ENCODE peak calls at places on chromosomes 11 and 22, in six cellular contexts. X is T-helper 1 cell; N is CD4-positive, alpha-beta memory T cell; A is EH; T is HuH-7; J is CD8-positive, alpha-beta T cell. U is an unnamed sample.
A peak's percentile ranks its signal among the peaks of the same experiment; 100 is the strongest.

GRCh38 chr22:37228106-37229011 is 15.7 kb downstream of the RAC2 start:
- DNase-seq in T (no peak), N (no peak), A (peak; percentile 84), J (no peak), X (no peak), U (no peak)

GRCh38 chr11:30062103-30062502 is 45.3 kb upstream of the KCNA4 start:
- DNase-seq in T (no peak), N (no peak), X (no peak), A (no peak), J (no peak), U (no peak)

GRCh38 chr11:74636633-74637184 is 44.3 kb downstream of the POLD3 start:
- DNase-seq in N (no peak), J (no peak), A (peak; percentile 90), T (no peak), X (no peak), U (no peak)

GRCh38 chr11:59207988-59208432 is 4.7 kb downstream of the MPEG1 start:
- DNase-seq in N (peak; percentile 40), T (no peak), A (peak; percentile 60), X (no peak), J (peak; percentile 9), U (peak; percentile 51)

GRCh38 chr11:105334025-105334714 is 194.6 kb upstream of the CARD18 start:
- DNase-seq in J (no peak), N (no peak), T (no peak), A (no peak), X (no peak), U (no peak)

GRCh38 chr22:19109198-19110063 is 12.8 kb downstream of the DGCR2 start:
- DNase-seq in A (peak; percentile 45), X (no peak), T (peak; percentile 66), J (peak; percentile 26), N (peak; percentile 75), U (peak; percentile 79)

GRCh38 chr22:47808236-47808845 is 1045.9 kb downstream of the TBC1D22A start:
- DNase-seq in J (no peak), X (no peak), N (no peak), T (no peak), A (no peak), U (no peak)

GRCh38 chr22:45216133-45217003 is 24.3 kb downstream of the KIAA0930 start:
- DNase-seq in J (no peak), T (no peak), X (no peak), N (no peak), A (peak; percentile 40), U (no peak)

GRCh38 chr22:36252754-36253522 is at the start of gene APOL1:
- DNase-seq in T (no peak), A (peak; percentile 63), X (no peak), J (peak; percentile 41), N (peak; percentile 59), U (peak; percentile 56)

GRCh38 chr22:44351685-44352377 is 39.1 kb upstream of the SHISAL1 start:
- DNase-seq in N (no peak), T (no peak), A (peak; percentile 94), X (no peak), J (no peak), U (no peak)

GRCh38 chr11:9527481-9528140 is 45.9 kb upstream of the WEE1 start:
- DNase-seq in X (no peak), T (no peak), A (peak; percentile 90), J (no peak), N (no peak), U (no peak)

GRCh38 chr22:30128511-30128910 is 48.2 kb downstream of the HORMAD2 start:
- DNase-seq in X (no peak), A (no peak), T (no peak), N (no peak), J (no peak), U (no peak)

GRCh38 chr11:47233989-47234668 is 14.5 kb downstream of the ACP2 start:
- DNase-seq in J (no peak), N (no peak), A (peak; percentile 90), T (peak; percentile 55), X (no peak), U (no peak)

GRCh38 chr11:64665381-64665780 is 57.6 kb downstream of the NRXN2 start:
- DNase-seq in T (no peak), A (no peak), J (no peak), N (no peak), X (no peak), U (no peak)

U was measured in central memory CD4-positive, alpha-beta T cell.